ENCODE peak calls at places on chromosomes 12 and 14, in four cellular contexts. T is right atrium auricular region, L is astrocyte of the spinal cord, O is kidney epithelial cell. P is an unnamed sample.

GRCh38 chr12:128415036-128415560 is 148.1 kb downstream of the TMEM132C start:
- DNase-seq in O (no peak), L (no peak), T (no peak), P (no peak)

GRCh38 chr14:53367631-53368030 is 214.5 kb upstream of the DDHD1 start:
- DNase-seq in O (no peak), T (no peak), L (no peak), P (peak)

GRCh38 chr12:132520421-132521199 is 30.7 kb downstream of the FBRSL1 start:
- DNase-seq in T (no peak), L (no peak), O (no peak), P (no peak)

GRCh38 chr12:1915082-1915968 is 3.1 kb downstream of the CACNA2D4 start:
- DNase-seq in T (peak), L (no peak), O (no peak), P (no peak)

GRCh38 chr14:91255026-91255695 is 10.7 kb upstream of the GPR68 start:
- DNase-seq in O (no peak), L (no peak), T (no peak), P (peak)

GRCh38 chr14:104293231-104293841 is 154.9 kb downstream of the KIF26A start:
- DNase-seq in L (no peak), O (no peak), T (no peak), P (no peak)

GRCh38 chr12:90166012-90166411 is 457.4 kb upstream of the ATP2B1 start:
- DNase-seq in L (no peak), O (no peak), T (no peak), P (no peak)

GRCh38 chr14:80587096-80587724 is 354.3 kb downstream of the CEP128 start:
- DNase-seq in L (peak), O (no peak), T (no peak), P (peak)

GRCh38 chr14:92968291-92969020 is 45.5 kb downstream of the CHGA start:
- DNase-seq in T (no peak), O (no peak), L (no peak), P (no peak)

GRCh38 chr12:3263282-3263681 is 186.1 kb downstream of the TSPAN9 start:
- DNase-seq in L (no peak), T (no peak), O (no peak), P (no peak)

GRCh38 chr12:57461904-57462306 is 2.3 kb downstream of the GLI1 start:
- DNase-seq in O (no peak), L (no peak), T (no peak), P (peak)

GRCh38 chr14:73283592-73284379 is 46.5 kb downstream of the PAPLN start:
- DNase-seq in O (no peak), L (peak), T (no peak), P (peak)

GRCh38 chr12:118064608-118065007 is 3.6 kb upstream of the WSB2 start:
- DNase-seq in O (no peak), T (no peak), L (no peak), P (no peak)

GRCh38 chr12:58888131-58888783 is 32.0 kb downstream of the LRIG3 start:
- DNase-seq in O (peak), T (no peak), L (peak), P (peak)

GRCh38 chr14:43803076-43803689 is 703.9 kb downstream of the FSCB start:
- DNase-seq in T (no peak), L (no peak), O (no peak), P (no peak)

GRCh38 chr14:37546621-37547447 is 48.2 kb downstream of the FOXA1 start:
- DNase-seq in L (peak), T (no peak), O (no peak), P (no peak)

GRCh38 chr12:80272516-80272915 is 171.5 kb upstream of the PTPRQ start:
- DNase-seq in L (peak), T (no peak), O (no peak), P (no peak)

GRCh38 chr14:74706101-74706500 is 6.8 kb downstream of the AREL1 start:
- DNase-seq in O (peak), L (peak), T (no peak), P (no peak)

GRCh38 chr12:96501139-96501741 is 11.9 kb downstream of the CFAP54 start:
- DNase-seq in L (peak), O (peak), T (no peak), P (peak)

GRCh38 chr14:55530464-55530863 is 49.5 kb upstream of the KTN1 start:
- DNase-seq in T (no peak), O (no peak), L (no peak), P (no peak)

GRCh38 chr14:96083667-96084320 is 44.6 kb downstream of the C14orf132 start:
- DNase-seq in T (no peak), O (no peak), L (no peak), P (no peak)

GRCh38 chr12:2959194-2959507 is at the start of gene TEAD4:
- DNase-seq in T (no peak), L (peak), O (no peak), P (peak)

GRCh38 chr14:93011650-93012317 is 88.8 kb downstream of the CHGA start:
- DNase-seq in O (no peak), T (no peak), L (no peak), P (no peak)

GRCh38 chr14:94213021-94213420 is 38.9 kb downstream of the PPP4R4 start:
- DNase-seq in L (peak), T (no peak), O (peak), P (peak)

GRCh38 chr14:20376071-20376588 is 32.7 kb downstream of the PARP2 start:
- DNase-seq in O (no peak), T (no peak), L (no peak), P (no peak)

GRCh38 chr12:106084048-106084671 is 54.6 kb downstream of the NUAK1 start:
- DNase-seq in L (peak), T (no peak), O (peak), P (peak)

DNA sequence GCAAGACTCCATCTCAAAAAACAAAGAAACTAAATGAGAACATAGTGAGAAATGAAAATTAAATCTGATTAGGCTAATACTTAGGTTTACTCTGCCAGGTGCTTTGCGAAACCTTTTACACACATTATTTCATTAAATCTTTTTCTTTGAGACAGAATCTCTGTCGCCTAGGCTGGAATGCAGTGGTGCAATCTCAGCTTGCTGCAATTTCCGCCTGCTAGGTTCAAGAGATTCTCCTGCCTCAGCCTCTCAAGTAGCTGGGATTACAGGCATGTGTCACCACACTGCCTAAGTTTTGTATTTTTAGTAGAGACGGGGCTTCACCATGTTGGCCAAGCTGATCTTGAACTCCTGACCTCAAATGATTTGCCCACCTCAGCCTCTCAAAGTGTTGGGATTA is 21.9 kb upstream of the EEA1 start:
- DNase-seq in T (no peak), L (no peak), O (no peak), P (no peak)
- TF ChIP-seq CTCF in T (no peak), L (no peak), O (no peak), P (no peak)

DNA sequence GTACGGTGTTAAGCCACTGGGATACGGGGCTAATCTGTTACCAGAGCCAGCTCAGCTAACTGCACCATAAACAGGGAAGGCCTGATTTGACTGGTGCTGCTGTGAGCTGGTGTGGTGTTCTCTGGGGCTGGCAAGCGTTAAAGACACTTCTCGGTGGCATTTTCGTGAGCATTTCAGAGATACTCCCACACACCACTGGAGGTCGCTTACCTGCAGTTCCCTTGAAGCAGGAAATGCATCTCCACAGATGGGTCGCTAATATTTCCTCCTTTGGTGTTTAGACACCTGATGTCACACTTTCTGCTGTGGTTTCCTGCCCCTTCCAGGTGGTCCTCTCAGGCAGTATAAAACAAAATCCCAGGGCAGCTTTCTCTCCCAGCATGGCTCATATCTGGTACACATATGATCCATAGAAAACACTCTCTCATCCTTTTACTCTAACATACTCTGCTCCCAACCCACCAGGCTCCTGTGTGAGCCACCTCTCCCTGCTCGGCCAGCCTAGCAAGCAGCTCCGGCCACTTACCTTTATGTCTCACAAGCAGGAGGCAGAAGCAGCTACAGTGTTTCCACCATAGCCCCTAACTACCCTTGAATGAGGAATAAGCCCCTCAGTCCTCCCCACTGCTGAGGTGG is 129.9 kb upstream of the GRIN2B start:
- DNase-seq in O (no peak), T (no peak), L (no peak), P (no peak)
- TF ChIP-seq CTCF in O (peak), T (no peak), L (no peak), P (no peak)

GRCh38 chr12:45621703-45622102 is 107.8 kb upstream of the ARID2 start:
- DNase-seq in T (no peak), L (no peak), O (no peak), P (no peak)

GRCh38 chr12:45623221-45623620 is 106.3 kb upstream of the ARID2 start:
- DNase-seq in T (no peak), L (no peak), O (no peak), P (no peak)

GRCh38 chr12:45622210-45622937 is 107.1 kb upstream of the ARID2 start:
- DNase-seq in O (no peak), T (no peak), L (no peak), P (no peak)

GRCh38 chr12:45615268-45615667 is 114.2 kb upstream of the ARID2 start:
- DNase-seq in O (peak), L (peak), T (no peak), P (peak)

GRCh38 chr12:45619736-45620135 is 109.8 kb upstream of the ARID2 start:
- DNase-seq in L (no peak), O (no peak), T (no peak), P (no peak)
- TF ChIP-seq CTCF in L (no peak), O (no peak), T (no peak), P (no peak)

DNA sequence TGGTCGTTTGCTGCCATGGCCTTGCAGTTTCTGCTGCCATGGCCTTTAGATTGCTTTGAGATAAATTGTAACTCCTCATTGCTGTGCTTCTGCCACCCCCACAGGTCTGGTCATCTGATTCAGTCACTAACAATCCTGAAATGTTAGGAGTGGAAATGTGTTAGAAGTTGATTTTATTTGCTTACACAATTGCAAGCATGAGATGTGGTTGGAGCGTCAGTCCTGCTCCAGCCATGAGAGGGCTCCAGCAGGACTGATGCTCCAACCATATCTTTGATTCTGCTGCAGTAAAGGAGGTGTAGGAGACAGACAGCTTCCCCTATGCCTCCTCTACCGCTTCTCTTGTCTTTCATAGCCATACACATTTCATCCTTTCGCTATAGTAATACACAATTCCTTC is 226.8 kb upstream of the RGS6 start:
- DNase-seq in T (no peak), L (no peak), O (no peak), P (no peak)
- TF ChIP-seq CTCF in T (no peak), L (no peak), O (no peak), P (no peak)

DNA sequence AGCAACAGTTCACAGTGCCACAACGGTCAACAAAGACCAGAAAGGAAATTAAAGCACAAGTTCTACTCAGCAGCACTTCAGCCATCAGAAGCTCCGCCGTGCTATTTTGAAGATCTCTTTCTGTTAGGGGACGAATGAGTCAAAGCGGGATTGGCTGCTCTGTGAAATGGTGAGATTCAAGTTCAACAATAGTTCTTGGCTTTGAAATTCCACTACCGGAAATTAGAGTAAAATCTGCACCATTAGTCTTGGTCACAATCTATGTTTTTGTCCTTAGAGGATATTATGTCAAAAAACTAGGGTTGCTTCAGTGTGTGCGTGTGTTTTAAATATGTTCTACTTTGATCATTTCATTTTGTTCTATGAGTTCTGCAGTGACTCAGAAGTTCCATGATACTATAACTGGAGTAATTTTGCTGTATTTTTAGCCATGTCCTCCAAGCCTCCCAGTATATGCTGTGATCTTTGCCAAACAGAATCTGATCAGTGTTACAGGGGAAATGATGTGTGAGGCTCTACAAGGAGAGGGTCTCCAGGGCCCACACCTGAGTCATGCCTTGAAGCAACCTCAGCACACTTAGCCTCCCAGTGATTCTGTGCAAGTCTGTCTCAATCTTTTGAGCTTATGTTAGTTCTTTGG is 22.6 kb downstream of the GPHB5 start:
- DNase-seq in L (peak), O (no peak), T (no peak), P (peak)
- TF ChIP-seq CTCF in L (no peak), O (no peak), T (no peak), P (no peak)

DNA sequence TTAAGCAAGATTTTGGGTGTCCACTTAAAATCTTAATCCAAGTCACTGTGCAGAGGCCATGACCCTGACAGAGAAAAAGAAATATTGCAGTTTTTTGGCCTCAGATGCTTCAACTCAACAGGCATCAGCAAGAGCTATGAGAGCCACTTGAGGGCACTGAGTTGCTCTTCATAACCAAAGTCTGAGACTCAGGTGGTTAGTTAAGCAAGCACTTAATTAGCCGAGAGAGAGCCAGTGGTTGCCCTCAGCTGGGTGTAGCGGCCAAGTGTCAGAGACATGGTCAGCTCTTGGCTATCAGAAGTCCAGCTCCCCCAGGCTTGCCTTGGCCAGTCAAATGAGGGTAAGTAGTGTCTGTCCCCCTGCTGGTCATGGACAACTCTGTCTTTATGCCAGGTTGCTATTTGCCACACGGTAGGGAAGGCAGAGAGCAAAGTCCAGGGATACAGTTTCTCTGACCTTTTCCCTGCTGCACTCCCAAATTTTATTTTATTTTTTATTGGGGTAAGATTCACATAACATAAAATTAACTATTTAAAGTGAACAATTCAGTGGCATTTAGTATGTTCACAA is 9.0 kb upstream of the KRT71 start:
- DNase-seq in O (no peak), L (no peak), T (no peak), P (no peak)
- TF ChIP-seq CTCF in O (peak), L (peak), T (no peak), P (peak)

GRCh38 chr12:27331927-27332324 is 710 bp upstream of the BMAL2 start:
- DNase-seq in O (no peak), T (no peak), L (peak), P (peak)

GRCh38 chr12:27334721-27335082 is 2.1 kb downstream of the BMAL2 start:
- DNase-seq in O (no peak), T (no peak), L (no peak), P (no peak)

GRCh38 chr12:27334052-27334720 is 1.6 kb downstream of the BMAL2 start:
- DNase-seq in O (no peak), L (no peak), T (no peak), P (no peak)

GRCh38 chr12:27332407-27333310 is at the start of gene BMAL2:
- DNase-seq in L (peak), T (no peak), O (no peak), P (peak)

DNA sequence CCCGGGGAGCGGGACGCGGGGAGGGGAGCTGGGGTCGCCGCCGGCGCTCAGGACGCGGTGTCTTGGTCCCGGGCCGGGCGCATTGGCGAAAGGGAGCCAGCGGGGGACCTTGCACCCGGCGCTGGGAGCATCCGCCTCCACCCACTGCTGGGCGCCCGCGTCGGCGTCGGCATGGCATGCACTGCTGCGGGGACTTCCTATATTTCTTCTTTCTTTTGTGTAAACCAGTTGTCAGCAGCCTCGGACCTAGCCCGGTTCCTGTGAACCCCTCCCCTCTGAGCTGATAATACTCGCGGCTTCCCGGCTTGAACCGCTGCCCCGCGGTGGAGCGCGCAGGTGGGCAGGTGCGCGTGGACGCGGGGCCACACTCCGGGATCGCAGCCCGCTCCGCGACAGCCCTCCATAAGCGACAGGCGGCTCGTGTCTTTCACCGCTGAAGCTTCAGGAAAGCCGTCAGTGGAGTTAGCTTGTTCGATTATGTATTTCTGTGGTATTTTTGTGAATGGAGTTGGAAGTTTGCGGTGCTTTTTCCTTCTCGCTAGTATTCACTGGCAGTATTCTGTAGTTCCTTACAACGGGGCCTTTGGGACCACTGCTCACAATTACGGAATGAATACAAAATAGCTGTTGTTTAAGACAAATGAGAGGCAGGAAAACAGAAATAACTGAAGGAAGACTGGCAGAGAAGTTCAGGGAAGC is 824 bp downstream of the BMAL2 start:
- DNase-seq in L (no peak), T (no peak), O (no peak), P (peak)
- TF ChIP-seq CTCF in L (no peak), T (no peak), O (no peak), P (no peak)

P was measured in fibroblast of the aortic adventitia.